ENCODE peak calls at places on chromosomes 1 and 21, in ten cellular contexts. R, J, X, M, Z, B, C, Y, T and F are unnamed samples.

GRCh38 chr1:165449121-165449520 is 4.2 kb upstream of the RXRG start:
- DNase-seq in T (no peak), M (no peak), X (no peak), Z (no peak), Y (no peak), R (no peak), C (no peak), B (no peak), J (no peak), F (no peak)

GRCh38 chr1:232880354-232880753 is 70.1 kb upstream of the NTPCR start:
- DNase-seq in B (no peak), T (peak; percentile 44), C (no peak), R (peak; percentile 29), X (no peak), Z (no peak), J (no peak), M (peak; percentile 53), Y (no peak), F (peak; percentile 63)

GRCh38 chr1:53370369-53370961 is 42.6 kb upstream of the LRP8 start:
- DNase-seq in M (no peak), X (no peak), R (no peak), T (no peak), C (peak; percentile 3), Y (no peak), B (no peak), Z (no peak), J (peak; percentile 50), F (no peak)

GRCh38 chr1:9861371-9861770 is 37.6 kb upstream of the CLSTN1 start:
- DNase-seq in M (no peak), Y (no peak), Z (no peak), J (no peak), X (no peak), T (no peak), B (no peak), C (no peak), R (no peak), F (no peak)

GRCh38 chr21:35222021-35222420 is 172.9 kb upstream of the RUNX1 start:
- DNase-seq in B (no peak), C (no peak), Z (no peak), M (no peak), R (no peak), T (no peak), X (no peak), J (no peak), Y (no peak), F (no peak)

GRCh38 chr1:225554216-225554812 is 98.6 kb downstream of the ENAH start:
- DNase-seq in T (peak; percentile 34), R (peak; percentile 44), M (no peak), B (no peak), X (no peak), J (no peak), C (no peak), Z (no peak), Y (no peak), F (no peak)

GRCh38 chr21:34889537-34890257 is 159.4 kb downstream of the RUNX1 start:
- DNase-seq in B (peak; percentile 90), C (peak; percentile 70), J (peak; percentile 86), R (peak; percentile 77), M (peak; percentile 85), Y (peak; percentile 47), X (peak; percentile 66), T (peak; percentile 90), Z (no peak), F (peak; percentile 68)

GRCh38 chr1:11331036-11331765 is 58.2 kb downstream of the UBIAD1 start:
- DNase-seq in Z (no peak), X (no peak), Y (no peak), R (no peak), C (no peak), B (no peak), J (no peak), M (no peak), T (no peak), F (no peak)

GRCh38 chr1:231940721-231941120 is 314.1 kb downstream of the DISC1 start:
- DNase-seq in T (no peak), X (no peak), C (no peak), J (no peak), R (no peak), M (no peak), Z (no peak), B (no peak), Y (no peak), F (no peak)

GRCh38 chr1:6935379-6936307 is 150.4 kb downstream of the CAMTA1 start:
- DNase-seq in Z (no peak), X (no peak), T (no peak), Y (no peak), C (no peak), R (no peak), J (no peak), B (no peak), M (no peak), F (no peak)

GRCh38 chr1:28666806-28667205 is 1.8 kb upstream of the GMEB1 start:
- DNase-seq in J (no peak), C (no peak), B (no peak), T (no peak), R (no peak), X (no peak), Y (no peak), Z (no peak), M (no peak), F (no peak)

GRCh38 chr1:28663871-28664470 is 4.6 kb upstream of the GMEB1 start:
- DNase-seq in Y (no peak), T (no peak), R (no peak), M (no peak), Z (no peak), B (no peak), C (no peak), J (no peak), X (no peak), F (no peak)

GRCh38 chr1:28668956-28669719 is 554 bp downstream of the GMEB1 start:
- DNase-seq in Y (no peak), X (no peak), Z (no peak), M (peak; percentile 38), J (peak; percentile 67), B (peak; percentile 80), R (peak; percentile 33), T (peak; percentile 40), C (peak; percentile 52), F (peak; percentile 46)

GRCh38 chr1:28671254-28671780 is 2.7 kb downstream of the GMEB1 start:
- DNase-seq in R (no peak), J (no peak), Y (no peak), X (no peak), C (no peak), M (no peak), B (no peak), Z (no peak), T (no peak), F (no peak)

GRCh38 chr1:28668191-28668955 is at the start of gene GMEB1:
- DNase-seq in X (peak; percentile 73), C (peak; percentile 81), R (peak; percentile 77), B (peak; percentile 94), J (peak; percentile 92), T (peak; percentile 98), Z (peak; percentile 28), M (peak; percentile 91), Y (peak; percentile 73), F (peak; percentile 88)
- TF ChIP-seq POLR2A in X (no peak), C (no peak), R (no peak), B (no peak), J (no peak), T (peak; percentile 62), Z (no peak), M (no peak), Y (no peak), F (peak; percentile 7)

GRCh38 chr21:41508415-41509205 is 652 bp upstream of the TMPRSS2 start:
- DNase-seq in C (no peak), M (no peak), X (no peak), Y (no peak), Z (no peak), B (no peak), R (no peak), T (no peak), J (peak; percentile 62), F (no peak)

GRCh38 chr21:41507521-41508414 is at the start of gene TMPRSS2:
- DNase-seq in Z (no peak), T (no peak), J (peak; percentile 93), C (no peak), M (peak; percentile 90), B (no peak), R (no peak), Y (no peak), X (peak; percentile 42), F (peak; percentile 82)

GRCh38 chr21:41509733-41510132 is 1.8 kb upstream of the TMPRSS2 start:
- DNase-seq in Y (no peak), M (no peak), B (no peak), C (no peak), Z (no peak), X (no peak), R (no peak), J (no peak), T (no peak), F (no peak)

GRCh38 chr21:41510500-41510899 is 2.5 kb upstream of the TMPRSS2 start:
- DNase-seq in R (no peak), J (peak; percentile 70), M (no peak), B (no peak), Y (no peak), X (no peak), T (no peak), Z (no peak), C (no peak), F (no peak)

GRCh38 chr21:41509206-41509496 is 1.2 kb upstream of the TMPRSS2 start:
- DNase-seq in Y (no peak), C (no peak), B (no peak), T (no peak), X (no peak), J (no peak), R (no peak), M (no peak), Z (no peak), F (no peak)
- H3K27me3 ChIP-seq in Y (no peaks in the 10 kb centered on the region), C (no peaks in the 10 kb centered on the region), B (peaks cover 60% of the 10 kb centered on the region), T (peaks cover 20% of the 10 kb centered on the region), X (no peaks in the 10 kb centered on the region), J (no peaks in the 10 kb centered on the region), R (peaks cover 56% of the 10 kb centered on the region), M (peaks cover 40% of the 10 kb centered on the region), Z (no peaks in the 10 kb centered on the region), F (no peaks in the 10 kb centered on the region)

GRCh38 chr1:85406887-85407593 is 57.9 kb downstream of the DDAH1 start:
- DNase-seq in R (peak; percentile 94), Z (no peak), X (peak; percentile 30), B (no peak), J (no peak), C (peak; percentile 42), Y (no peak), M (peak; percentile 33), T (no peak), F (peak; percentile 59)
- H3K27ac ChIP-seq in R (no peak overlapping the region), Z (peak overlapping the region; percentile 47), X (peak overlapping the region; percentile 64), B (no peak overlapping the region), J (peak overlapping the region; percentile 67), C (peak overlapping the region; percentile 51), Y (peak overlapping the region; percentile 63), M (peak overlapping the region; percentile 77), T (no peak overlapping the region), F (peak overlapping the region; percentile 88)

DNA sequence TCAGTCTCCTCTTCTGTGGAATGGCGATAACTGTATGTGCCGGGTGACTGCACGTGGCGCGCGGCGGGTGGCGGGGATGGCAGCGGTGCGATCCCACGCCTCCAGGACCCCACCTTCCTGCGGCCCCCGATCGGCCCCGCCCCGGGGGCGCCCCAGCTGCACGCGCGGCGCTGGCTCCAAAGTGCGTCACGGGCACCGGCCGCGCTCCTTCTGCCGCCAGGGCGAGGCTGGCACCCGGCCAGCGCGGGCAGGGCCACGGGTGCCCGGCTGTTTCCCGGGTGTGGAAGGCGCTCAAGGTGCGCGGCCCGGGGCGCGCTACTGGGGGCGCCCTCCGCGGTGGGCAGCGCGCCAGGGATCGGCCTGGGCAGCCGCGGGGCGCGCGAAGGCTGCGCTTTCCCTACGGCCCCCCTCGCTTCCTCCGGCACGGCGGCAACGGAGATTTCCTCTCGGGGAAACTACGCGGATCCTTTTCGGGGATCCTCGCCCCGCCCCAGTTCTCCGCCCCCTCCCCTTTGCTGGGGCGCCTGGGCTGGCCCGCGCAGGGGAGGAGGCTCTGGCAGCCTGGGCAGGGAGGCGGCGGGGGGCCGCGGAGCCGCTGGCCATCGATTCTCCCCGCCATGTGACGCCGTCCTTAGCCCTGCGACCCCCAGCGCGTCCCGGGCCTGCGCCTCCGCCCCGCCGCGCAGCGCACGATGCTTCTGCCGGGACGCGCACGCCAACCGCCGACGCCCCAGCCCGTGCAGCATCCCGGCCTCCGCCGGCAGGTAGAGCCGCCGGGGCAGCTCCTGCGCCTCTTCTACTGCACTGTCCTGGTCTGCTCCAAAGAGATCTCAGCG is at the start of gene EVA1C:
- DNase-seq in M (peak; percentile 82), Z (no peak), J (peak; percentile 73), R (peak; percentile 30), B (peak; percentile 86), Y (peak; percentile 49), T (no peak), X (peak; percentile 53), C (peak; percentile 77), F (peak; percentile 73)
- TF ChIP-seq POLR2A in M (no peak), Z (peak; percentile 51), J (peak; percentile 36), R (no peak), B (no peak), Y (peak; percentile 50), T (no peak), X (no peak), C (peak; percentile 56), F (no peak)